ENCODE peak calls at places on chromosomes 7 and 10, in six cellular contexts. B, E, S, T, D and Y are unnamed samples.

GRCh38 chr7:6392712-6393666 is 54.8 kb downstream of the DAGLB start:
- DNase-seq in T (peak), E (peak), D (no peak), B (no peak), S (no peak), Y (peak)

GRCh38 chr7:140867467-140868314 is 57.0 kb downstream of the BRAF start:
- DNase-seq in B (no peak), S (no peak), E (no peak), D (no peak), T (no peak), Y (no peak)

GRCh38 chr10:63438506-63439498 is 27.0 kb downstream of the JMJD1C start:
- DNase-seq in S (no peak), D (no peak), B (no peak), E (no peak), T (no peak), Y (no peak)

GRCh38 chr7:97971120-97971989 is 18.6 kb downstream of the OCM2 start:
- DNase-seq in D (no peak), S (no peak), B (peak), E (no peak), T (no peak), Y (no peak)

GRCh38 chr7:117808273-117808868 is 64.9 kb downstream of the CTTNBP2 start:
- DNase-seq in S (no peak), T (no peak), B (peak), E (no peak), D (no peak), Y (no peak)

GRCh38 chr7:20141666-20142065 is 75.5 kb downstream of the MACC1 start:
- DNase-seq in E (no peak), D (no peak), B (peak), S (no peak), T (no peak), Y (no peak)

GRCh38 chr7:154183946-154184345 is 131.7 kb downstream of the DPP6 start:
- DNase-seq in D (no peak), T (no peak), B (no peak), S (no peak), E (no peak), Y (no peak)

GRCh38 chr10:24616536-24616935 is 107.2 kb downstream of the ARHGAP21 start:
- DNase-seq in S (no peak), E (no peak), B (no peak), D (no peak), T (no peak), Y (no peak)

GRCh38 chr10:30111340-30111980 is 52.1 kb upstream of the JCAD start:
- DNase-seq in D (peak), S (no peak), T (no peak), E (peak), B (no peak), Y (peak)